ENCODE peak calls at places on chromosomes 4 and X, in ten cellular contexts. One of them, this sample, is unnamed.

GRCh38 chrX:11367609-11368430 is 74.6 kb downstream of the AMELX start:
- DNase-seq in BJ: no peak
- DNase-seq in WTC11: no peak
- DNase-seq in A673: no peak
- DNase-seq in keratinocyte: no peak
- DNase-seq in endodermal cell: no peak
- DNase-seq in cardiac fibroblast: peak; percentile 52
- DNase-seq in transverse colon: no peak
- DNase-seq in HCT116: no peak
- DNase-seq in fibroblast of pulmonary artery: peak; percentile 33
- DNase-seq in this sample: no peak

GRCh38 chrX:108397627-108398392 is 40.4 kb downstream of the COL4A6 start:
- DNase-seq in BJ: no peak
- DNase-seq in WTC11: no peak
- DNase-seq in A673: no peak
- DNase-seq in keratinocyte: no peak
- DNase-seq in endodermal cell: no peak
- DNase-seq in cardiac fibroblast: peak; percentile 69
- DNase-seq in transverse colon: no peak
- DNase-seq in HCT116: no peak
- DNase-seq in fibroblast of pulmonary artery: peak; percentile 35
- DNase-seq in this sample: no peak

GRCh38 chr4:13599159-13599558 is 28.4 kb downstream of the BOD1L1 start:
- DNase-seq in BJ: no peak
- DNase-seq in WTC11: peak; percentile 45
- DNase-seq in A673: peak; percentile 11
- DNase-seq in keratinocyte: no peak
- DNase-seq in endodermal cell: peak; percentile 92
- DNase-seq in cardiac fibroblast: no peak
- DNase-seq in transverse colon: no peak
- DNase-seq in HCT116: no peak
- DNase-seq in fibroblast of pulmonary artery: no peak
- DNase-seq in this sample: peak; percentile 18

GRCh38 chrX:101287402-101287801 is 3.7 kb downstream of the TAF7L start:
- DNase-seq in BJ: peak; percentile 7
- DNase-seq in WTC11: no peak
- DNase-seq in A673: peak; percentile 58
- DNase-seq in keratinocyte: no peak
- DNase-seq in endodermal cell: no peak
- DNase-seq in cardiac fibroblast: peak; percentile 69
- DNase-seq in transverse colon: no peak
- DNase-seq in HCT116: peak; percentile 10
- DNase-seq in fibroblast of pulmonary artery: peak; percentile 66
- DNase-seq in this sample: peak; percentile 9

GRCh38 chr4:184331155-184331995 is 113.7 kb upstream of the ENPP6 start:
- DNase-seq in BJ: no peak
- DNase-seq in WTC11: no peak
- DNase-seq in A673: no peak
- DNase-seq in keratinocyte: no peak
- DNase-seq in endodermal cell: peak; percentile 13
- DNase-seq in cardiac fibroblast: no peak
- DNase-seq in transverse colon: peak; percentile 65
- DNase-seq in HCT116: no peak
- DNase-seq in fibroblast of pulmonary artery: no peak
- DNase-seq in this sample: no peak

GRCh38 chr4:87313756-87314155 is 8.9 kb downstream of the HSD17B13 start:
- DNase-seq in BJ: no peak
- DNase-seq in WTC11: no peak
- DNase-seq in A673: no peak
- DNase-seq in keratinocyte: no peak
- DNase-seq in endodermal cell: no peak
- DNase-seq in cardiac fibroblast: no peak
- DNase-seq in transverse colon: no peak
- DNase-seq in HCT116: no peak
- DNase-seq in fibroblast of pulmonary artery: no peak
- DNase-seq in this sample: no peak

GRCh38 chrX:46268429-46268828 is 276.8 kb downstream of the ZNF674 start:
- DNase-seq in BJ: no peak
- DNase-seq in WTC11: no peak
- DNase-seq in A673: peak; percentile 45
- DNase-seq in keratinocyte: peak; percentile 66
- DNase-seq in endodermal cell: no peak
- DNase-seq in cardiac fibroblast: peak; percentile 26
- DNase-seq in transverse colon: no peak
- DNase-seq in HCT116: peak; percentile 62
- DNase-seq in fibroblast of pulmonary artery: peak; percentile 10
- DNase-seq in this sample: peak; percentile 65

GRCh38 chr4:84384801-84385582 is 114.1 kb downstream of the NKX6-1 start:
- DNase-seq in BJ: no peak
- DNase-seq in WTC11: no peak
- DNase-seq in A673: no peak
- DNase-seq in keratinocyte: no peak
- DNase-seq in endodermal cell: no peak
- DNase-seq in cardiac fibroblast: no peak
- DNase-seq in transverse colon: no peak
- DNase-seq in HCT116: no peak
- DNase-seq in fibroblast of pulmonary artery: no peak
- DNase-seq in this sample: no peak

GRCh38 chrX:19867411-19867732 is 20.0 kb downstream of the SH3KBP1 start:
- DNase-seq in BJ: no peak
- DNase-seq in WTC11: no peak
- DNase-seq in A673: peak; percentile 19
- DNase-seq in keratinocyte: no peak
- DNase-seq in endodermal cell: no peak
- DNase-seq in cardiac fibroblast: peak; percentile 73
- DNase-seq in transverse colon: no peak
- DNase-seq in HCT116: no peak
- DNase-seq in fibroblast of pulmonary artery: peak; percentile 73
- DNase-seq in this sample: no peak

GRCh38 chrX:14927391-14927790 is 54.2 kb downstream of the MOSPD2 start:
- DNase-seq in BJ: peak; percentile 23
- DNase-seq in WTC11: no peak
- DNase-seq in A673: no peak
- DNase-seq in keratinocyte: no peak
- DNase-seq in endodermal cell: no peak
- DNase-seq in cardiac fibroblast: no peak
- DNase-seq in transverse colon: no peak
- DNase-seq in HCT116: no peak
- DNase-seq in fibroblast of pulmonary artery: no peak
- DNase-seq in this sample: no peak

GRCh38 chr4:101205878-101206277 is 141.4 kb downstream of the PPP3CA start:
- DNase-seq in BJ: no peak
- DNase-seq in WTC11: no peak
- DNase-seq in A673: no peak
- DNase-seq in keratinocyte: no peak
- DNase-seq in endodermal cell: peak; percentile 47
- DNase-seq in cardiac fibroblast: peak; percentile 85
- DNase-seq in transverse colon: no peak
- DNase-seq in HCT116: no peak
- DNase-seq in fibroblast of pulmonary artery: peak; percentile 36
- DNase-seq in this sample: no peak

GRCh38 chr4:60201052-60201673 is 999.0 kb upstream of the ADGRL3 start:
- DNase-seq in BJ: peak; percentile 4
- DNase-seq in WTC11: peak; percentile 48
- DNase-seq in A673: peak; percentile 29
- DNase-seq in keratinocyte: no peak
- DNase-seq in endodermal cell: peak; percentile 84
- DNase-seq in cardiac fibroblast: peak; percentile 72
- DNase-seq in transverse colon: peak; percentile 13
- DNase-seq in HCT116: peak; percentile 12
- DNase-seq in fibroblast of pulmonary artery: peak; percentile 71
- DNase-seq in this sample: peak; percentile 7

GRCh38 chrX:1393871-1394615 is 2.1 kb upstream of the SLC25A6 start:
- DNase-seq in BJ: no peak
- DNase-seq in WTC11: no peak
- DNase-seq in A673: no peak
- DNase-seq in keratinocyte: no peak
- DNase-seq in endodermal cell: peak; percentile 41
- DNase-seq in cardiac fibroblast: no peak
- DNase-seq in transverse colon: no peak
- DNase-seq in HCT116: no peak
- DNase-seq in fibroblast of pulmonary artery: no peak
- DNase-seq in this sample: no peak

GRCh38 chr4:156252300-156253016 is 298.8 kb upstream of the CTSO start:
- DNase-seq in BJ: peak; percentile 20
- DNase-seq in WTC11: no peak
- DNase-seq in A673: no peak
- DNase-seq in keratinocyte: no peak
- DNase-seq in endodermal cell: no peak
- DNase-seq in cardiac fibroblast: peak; percentile 11
- DNase-seq in transverse colon: no peak
- DNase-seq in HCT116: no peak
- DNase-seq in fibroblast of pulmonary artery: peak; percentile 25
- DNase-seq in this sample: no peak

GRCh38 chrX:114344756-114345155 is 239.1 kb upstream of the HTR2C start:
- DNase-seq in BJ: no peak
- DNase-seq in WTC11: no peak
- DNase-seq in A673: peak; percentile 82
- DNase-seq in keratinocyte: peak; percentile 5
- DNase-seq in endodermal cell: no peak
- DNase-seq in cardiac fibroblast: peak; percentile 55
- DNase-seq in transverse colon: no peak
- DNase-seq in HCT116: peak; percentile 26
- DNase-seq in fibroblast of pulmonary artery: peak; percentile 57
- DNase-seq in this sample: peak; percentile 7

GRCh38 chr4:88526221-88526815 is 2.7 kb upstream of the PYURF start:
- DNase-seq in BJ: no peak
- DNase-seq in WTC11: no peak
- DNase-seq in A673: peak; percentile 14
- DNase-seq in keratinocyte: no peak
- DNase-seq in endodermal cell: no peak
- DNase-seq in cardiac fibroblast: peak; percentile 37
- DNase-seq in transverse colon: no peak
- DNase-seq in HCT116: no peak
- DNase-seq in fibroblast of pulmonary artery: peak; percentile 17
- DNase-seq in this sample: no peak

GRCh38 chr4:181939199-181939945 is 303.8 kb upstream of the TENM3 start:
- DNase-seq in BJ: no peak
- DNase-seq in WTC11: no peak
- DNase-seq in A673: no peak
- DNase-seq in keratinocyte: no peak
- DNase-seq in endodermal cell: peak; percentile 54
- DNase-seq in cardiac fibroblast: peak; percentile 33
- DNase-seq in transverse colon: no peak
- DNase-seq in HCT116: no peak
- DNase-seq in fibroblast of pulmonary artery: peak; percentile 21
- DNase-seq in this sample: no peak

DNA sequence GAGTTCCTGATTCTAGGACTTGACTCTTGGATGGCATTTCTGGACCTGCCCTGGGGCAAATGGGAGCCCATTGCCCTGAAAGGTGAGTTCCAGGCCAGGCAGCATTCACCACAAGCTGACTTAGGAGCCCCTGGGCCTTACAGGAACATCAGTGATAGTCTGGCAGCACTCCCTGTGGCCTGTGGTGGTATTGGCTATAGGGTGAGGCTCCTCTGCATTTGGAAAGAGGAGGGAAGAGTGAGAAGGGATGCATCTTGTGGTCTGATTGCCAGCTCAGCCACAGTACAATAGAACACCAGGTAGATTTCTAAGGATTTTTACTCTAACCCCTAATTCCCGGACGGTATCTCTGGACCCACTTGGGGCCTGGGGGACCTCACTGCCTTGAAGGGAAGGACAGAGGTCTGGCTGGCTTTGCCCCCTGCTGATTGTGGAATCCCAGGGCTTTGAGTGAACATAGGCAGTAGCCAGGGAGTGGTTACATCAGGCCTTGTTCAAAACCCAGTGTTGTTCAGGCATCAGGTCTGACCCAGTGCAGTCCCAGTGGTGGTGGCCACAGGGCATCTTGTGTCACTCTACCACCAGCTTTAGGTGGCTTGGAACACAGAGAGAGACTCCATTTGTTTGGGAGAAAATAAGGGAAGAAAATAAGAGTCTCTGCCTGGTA is 32.9 kb downstream of the MAGED4 start:
- DNase-seq in BJ: no peak
- DNase-seq in WTC11: peak; percentile 51
- DNase-seq in A673: no peak
- DNase-seq in keratinocyte: no peak
- DNase-seq in endodermal cell: peak; percentile 83
- DNase-seq in cardiac fibroblast: no peak
- DNase-seq in transverse colon: no peak
- DNase-seq in HCT116: no peak
- DNase-seq in fibroblast of pulmonary artery: no peak
- DNase-seq in this sample: no peak
- TF ChIP-seq CTCF in BJ: no peak
- TF ChIP-seq CTCF in WTC11: no peak
- TF ChIP-seq CTCF in A673: peak; percentile 25
- TF ChIP-seq CTCF in keratinocyte: no peak
- TF ChIP-seq CTCF in endodermal cell: peak; percentile 68
- TF ChIP-seq CTCF in cardiac fibroblast: no peak
- TF ChIP-seq CTCF in transverse colon: no peak
- TF ChIP-seq CTCF in HCT116: no peak
- TF ChIP-seq CTCF in fibroblast of pulmonary artery: no peak
- TF ChIP-seq CTCF in this sample: no peak

GRCh38 chr4:6331018-6331417 is 61.4 kb downstream of the WFS1 start:
- DNase-seq in BJ: no peak
- DNase-seq in WTC11: peak; percentile 65
- DNase-seq in A673: peak; percentile 40
- DNase-seq in keratinocyte: no peak
- DNase-seq in endodermal cell: peak; percentile 73
- DNase-seq in cardiac fibroblast: peak; percentile 47
- DNase-seq in transverse colon: peak; percentile 23
- DNase-seq in HCT116: no peak
- DNase-seq in fibroblast of pulmonary artery: peak; percentile 33
- DNase-seq in this sample: no peak
- TF ChIP-seq CTCF in BJ: peak; percentile 73
- TF ChIP-seq CTCF in WTC11: peak; percentile 68
- TF ChIP-seq CTCF in A673: peak; percentile 63
- TF ChIP-seq CTCF in keratinocyte: peak; percentile 79
- TF ChIP-seq CTCF in endodermal cell: peak; percentile 82
- TF ChIP-seq CTCF in cardiac fibroblast: peak; percentile 79
- TF ChIP-seq CTCF in transverse colon: peak; percentile 47
- TF ChIP-seq CTCF in HCT116: peak; percentile 79
- TF ChIP-seq CTCF in fibroblast of pulmonary artery: peak; percentile 69
- TF ChIP-seq CTCF in this sample: peak; percentile 56

DNA sequence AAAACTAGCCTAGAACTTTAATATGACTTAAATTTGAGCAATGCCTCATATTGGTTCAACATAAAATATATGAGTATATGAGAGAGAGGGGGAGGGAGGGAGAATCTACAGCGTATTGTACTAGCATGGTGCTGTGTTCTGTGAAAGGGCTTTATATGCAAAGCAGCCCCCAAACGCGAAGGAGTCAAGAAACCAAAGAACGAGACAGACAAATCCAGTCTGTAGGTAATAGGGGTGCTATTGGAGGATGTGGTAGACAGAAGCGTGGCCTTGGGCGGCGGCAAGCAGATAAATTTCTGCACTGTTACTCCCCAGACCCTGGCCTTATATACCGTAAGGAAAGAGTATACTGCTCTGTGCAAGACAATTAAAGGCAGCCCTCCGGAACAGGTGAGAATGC is 846 bp upstream of the ANXA5 start:
- DNase-seq in BJ: no peak
- DNase-seq in WTC11: no peak
- DNase-seq in A673: no peak
- DNase-seq in keratinocyte: no peak
- DNase-seq in endodermal cell: no peak
- DNase-seq in cardiac fibroblast: no peak
- DNase-seq in transverse colon: no peak
- DNase-seq in HCT116: no peak
- DNase-seq in fibroblast of pulmonary artery: no peak
- DNase-seq in this sample: no peak
- TF ChIP-seq CTCF in BJ: no peak
- TF ChIP-seq CTCF in WTC11: no peak
- TF ChIP-seq CTCF in A673: no peak
- TF ChIP-seq CTCF in keratinocyte: no peak
- TF ChIP-seq CTCF in endodermal cell: no peak
- TF ChIP-seq CTCF in cardiac fibroblast: no peak
- TF ChIP-seq CTCF in transverse colon: no peak
- TF ChIP-seq CTCF in HCT116: no peak
- TF ChIP-seq CTCF in fibroblast of pulmonary artery: no peak
- TF ChIP-seq CTCF in this sample: no peak

GRCh38 chr4:43457866-43458265 is 565.4 kb downstream of the GRXCR1 start:
- DNase-seq in BJ: peak; percentile 23
- DNase-seq in WTC11: no peak
- DNase-seq in A673: no peak
- DNase-seq in keratinocyte: peak; percentile 21
- DNase-seq in endodermal cell: no peak
- DNase-seq in cardiac fibroblast: no peak
- DNase-seq in transverse colon: no peak
- DNase-seq in HCT116: no peak
- DNase-seq in fibroblast of pulmonary artery: no peak
- DNase-seq in this sample: peak; percentile 1
- TF ChIP-seq CTCF in BJ: no peak
- TF ChIP-seq CTCF in WTC11: no peak
- TF ChIP-seq CTCF in A673: no peak
- TF ChIP-seq CTCF in keratinocyte: no peak
- TF ChIP-seq CTCF in endodermal cell: no peak
- TF ChIP-seq CTCF in cardiac fibroblast: no peak
- TF ChIP-seq CTCF in transverse colon: no peak
- TF ChIP-seq CTCF in HCT116: no peak
- TF ChIP-seq CTCF in fibroblast of pulmonary artery: no peak
- TF ChIP-seq CTCF in this sample: no peak

This sample was measured in kidney epithelial cell.